ENCODE peak calls at places on chromosome 19, in ten cellular contexts. P is NCI-H748 treated with DMSO at 0.1 percent for 48 hours; N is stimulated activated CD8-positive, alpha-beta memory T cell treated with anti-CD3 and anti-CD28 coated beads, Interleukin-4, amount 100 ng/mL, for 4 hours; G is B cell; U is Karpas-422; C is choroid plexus epithelial cell; R is T1000; E is stimulated activated CD4-positive, alpha-beta T cell treated with anti-CD3 and anti-CD28 coated beads, Interleukin-12 subunit alpha, Interleukin-12 subunit beta, amount 100 ng/mL, for 4 hours; I is tibial artery; M is iris pigment epithelial cell. L is an unnamed sample.

GRCh38 chr19:33520844-33521479 is 629 bp downstream of the PEPD start:
- DNase-seq in P (no peak), C (no peak), R (no peak), E (no peak), N (no peak), M (no peak), G (no peak), I (no peak), U (no peak), L (no peak)

GRCh38 chr19:42235181-42235580 is 7.2 kb downstream of the GSK3A start:
- DNase-seq in U (no peak), M (no peak), G (no peak), E (no peak), N (no peak), C (no peak), R (no peak), I (no peak), P (no peak), L (no peak)

GRCh38 chr19:50720921-50721291 is 1.3 kb upstream of the SHANK1 start:
- DNase-seq in U (peak), C (no peak), G (no peak), P (no peak), R (no peak), E (no peak), M (no peak), I (no peak), N (no peak), L (peak)

GRCh38 chr19:38840583-38840968 is 9.0 kb upstream of the ECH1 start:
- DNase-seq in U (no peak), M (no peak), R (no peak), G (no peak), I (no peak), P (no peak), N (no peak), E (no peak), C (no peak), L (no peak)

GRCh38 chr19:46000497-46001246 is 5.4 kb downstream of the CCDC61 start:
- DNase-seq in P (peak), N (peak), M (peak), E (peak), U (peak), G (peak), R (no peak), C (peak), I (no peak), L (peak)

GRCh38 chr19:50378169-50378862 is 2.1 kb downstream of the NR1H2 start:
- DNase-seq in U (no peak), I (no peak), E (no peak), P (no peak), M (no peak), N (no peak), R (no peak), G (no peak), C (no peak), L (no peak)

GRCh38 chr19:49557641-49558325 is 22.6 kb downstream of the NOSIP start:
- DNase-seq in M (no peak), G (no peak), N (no peak), I (no peak), P (no peak), R (no peak), U (no peak), C (no peak), E (no peak), L (no peak)

GRCh38 chr19:13622727-13623126 is 116.4 kb upstream of the CACNA1A start:
- DNase-seq in R (no peak), P (peak), I (no peak), U (no peak), M (no peak), E (no peak), N (no peak), C (no peak), G (no peak), L (no peak)

GRCh38 chr19:1855040-1855827 is 7.0 kb upstream of the REXO1 start:
- DNase-seq in P (peak), R (peak), G (peak), I (peak), M (peak), E (peak), N (no peak), U (peak), C (peak), L (peak)